ENCODE peak calls at places on chromosomes 3 and 15, in seven cellular contexts. Q, Y, U, E, J, L and N are unnamed samples.

GRCh38 chr3:175606650-175607318 is 747.6 kb downstream of the NAALADL2 start:
- DNase-seq in Q (peak; percentile 3), Y (no peak), U (no peak), E (no peak), J (no peak), L (no peak), N (no peak)

GRCh38 chr3:8621872-8622271 is 22.7 kb downstream of the SSUH2 start:
- DNase-seq in Q (no peak), Y (no peak), U (no peak), E (no peak), J (no peak), L (no peak), N (no peak)

GRCh38 chr3:183491109-183491922 is 62.9 kb upstream of the MCF2L2 start:
- DNase-seq in Q (no peak), Y (no peak), U (no peak), E (no peak), J (no peak), L (peak; percentile 45), N (no peak)

GRCh38 chr15:24394303-24394702 is 281.3 kb upstream of the NPAP1 start:
- DNase-seq in Q (no peak), Y (no peak), U (no peak), E (no peak), J (no peak), L (no peak), N (no peak)

GRCh38 chr3:169527539-169527938 is 136.0 kb downstream of the MECOM start:
- DNase-seq in Q (peak; percentile 49), Y (no peak), U (no peak), E (no peak), J (no peak), L (no peak), N (no peak)

GRCh38 chr3:45537960-45538640 is 56.5 kb upstream of the LIMD1 start:
- DNase-seq in Q (peak; percentile 72), Y (no peak), U (no peak), E (no peak), J (no peak), L (no peak), N (no peak)

GRCh38 chr15:85773916-85774315 is 20.8 kb downstream of the KLHL25 start:
- DNase-seq in Q (no peak), Y (no peak), U (no peak), E (no peak), J (no peak), L (no peak), N (no peak)

GRCh38 chr3:14397531-14397930 is 4.9 kb upstream of the SLC6A6 start:
- DNase-seq in Q (no peak), Y (no peak), U (no peak), E (no peak), J (no peak), L (no peak), N (no peak)

GRCh38 chr3:128421439-128421836 is 45.3 kb downstream of the DNAJB8 start:
- DNase-seq in Q (no peak), Y (no peak), U (no peak), E (no peak), J (no peak), L (no peak), N (no peak)

GRCh38 chr3:11140054-11140712 is 14.1 kb upstream of the HRH1 start:
- DNase-seq in Q (no peak), Y (peak; percentile 61), U (no peak), E (no peak), J (no peak), L (no peak), N (no peak)

GRCh38 chr15:60554494-60554893 is 75.6 kb upstream of the ICE2 start:
- DNase-seq in Q (no peak), Y (no peak), U (no peak), E (no peak), J (no peak), L (no peak), N (no peak)

GRCh38 chr15:39075311-39075710 is 505.6 kb upstream of the THBS1 start:
- DNase-seq in Q (no peak), Y (no peak), U (no peak), E (no peak), J (no peak), L (no peak), N (no peak)

GRCh38 chr3:151199569-151200438 is 3.2 kb downstream of the GPR171 start:
- DNase-seq in Q (no peak), Y (no peak), U (no peak), E (no peak), J (no peak), L (no peak), N (no peak)

GRCh38 chr15:48556159-48556897 is 89.2 kb downstream of the FBN1 start:
- DNase-seq in Q (no peak), Y (no peak), U (no peak), E (no peak), J (no peak), L (no peak), N (no peak)

GRCh38 chr15:82081904-82082810 is 36.3 kb upstream of the MEX3B start:
- DNase-seq in Q (no peak), Y (no peak), U (no peak), E (peak; percentile 51), J (no peak), L (peak; percentile 67), N (no peak)

GRCh38 chr3:76024640-76025039 is 239.3 kb upstream of the ZNF717 start:
- DNase-seq in Q (no peak), Y (no peak), U (peak; percentile 3), E (no peak), J (no peak), L (no peak), N (no peak)

GRCh38 chr15:91611924-91612323 is 241.6 kb upstream of the SLCO3A1 start:
- DNase-seq in Q (no peak), Y (no peak), U (no peak), E (no peak), J (no peak), L (no peak), N (no peak)

GRCh38 chr3:184688872-184689271 is 23.0 kb downstream of the MAGEF1 start:
- DNase-seq in Q (no peak), Y (no peak), U (no peak), E (no peak), J (no peak), L (no peak), N (no peak)

GRCh38 chr15:89936051-89936792 is 23.5 kb upstream of the ARPIN start:
- DNase-seq in Q (no peak), Y (no peak), U (no peak), E (no peak), J (no peak), L (no peak), N (no peak)

DNA sequence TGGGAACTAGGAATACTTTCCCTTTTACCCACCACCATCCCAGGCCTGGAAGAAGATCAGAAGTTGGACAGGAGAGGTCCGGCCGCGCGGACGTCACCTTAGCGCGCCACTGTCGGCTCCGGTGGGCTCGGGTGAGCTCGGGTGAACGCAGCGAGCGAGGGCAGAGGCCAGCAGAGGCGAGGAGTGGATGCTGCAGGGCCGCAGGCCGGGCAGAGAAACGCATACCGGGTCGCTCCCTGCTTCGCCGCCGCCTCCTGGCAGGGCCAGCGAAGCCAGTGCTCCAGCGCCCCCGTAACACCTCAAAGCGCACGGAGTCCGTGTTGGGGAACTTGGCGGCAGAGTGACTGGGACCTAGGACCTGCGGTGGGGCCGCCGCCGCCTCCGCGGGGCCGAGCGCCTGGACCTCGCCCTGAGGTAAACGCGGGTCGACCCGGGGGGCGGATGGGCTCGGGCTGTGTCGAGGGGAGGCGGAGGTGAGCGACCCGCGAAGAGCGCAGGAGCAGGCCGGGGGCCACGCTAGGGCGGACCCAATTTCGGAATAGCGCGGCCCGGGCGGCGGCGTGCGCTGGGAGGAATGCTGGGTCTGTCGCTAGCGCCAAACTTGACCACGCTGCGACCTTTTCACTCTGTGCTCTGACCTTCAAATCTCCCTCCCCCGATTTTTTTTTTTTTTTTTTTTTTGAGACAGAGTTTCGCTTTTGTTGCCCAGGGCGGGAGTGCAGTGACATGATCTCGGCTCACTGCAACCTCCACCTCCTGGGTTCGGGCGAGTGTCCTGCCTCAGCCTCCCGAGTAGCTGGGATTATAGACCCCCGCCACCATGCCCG is 1.6 kb downstream of the CYP11A1 start:
- DNase-seq in Q (peak; percentile 41), Y (no peak), U (peak; percentile 25), E (no peak), J (no peak), L (peak; percentile 83), N (no peak)
- TF ChIP-seq EZH2 in Q (peak; percentile 53), Y (no peak), U (no peak), E (no peak), J (no peak), L (no peak), N (no peak)

GRCh38 chr15:40436116-40436891 is 4.4 kb upstream of the BAHD1 start:
- DNase-seq in Q (no peak), Y (no peak), U (no peak), E (peak; percentile 79), J (no peak), L (peak; percentile 77), N (no peak)
- H3K9ac ChIP-seq in Q (no peak overlapping the region), Y (no peak overlapping the region), U (peak overlapping the region; percentile 22), E (peak overlapping the region; percentile 88), J (no peak overlapping the region), L (no peak overlapping the region), N (peak overlapping the region; percentile 49)

DNA sequence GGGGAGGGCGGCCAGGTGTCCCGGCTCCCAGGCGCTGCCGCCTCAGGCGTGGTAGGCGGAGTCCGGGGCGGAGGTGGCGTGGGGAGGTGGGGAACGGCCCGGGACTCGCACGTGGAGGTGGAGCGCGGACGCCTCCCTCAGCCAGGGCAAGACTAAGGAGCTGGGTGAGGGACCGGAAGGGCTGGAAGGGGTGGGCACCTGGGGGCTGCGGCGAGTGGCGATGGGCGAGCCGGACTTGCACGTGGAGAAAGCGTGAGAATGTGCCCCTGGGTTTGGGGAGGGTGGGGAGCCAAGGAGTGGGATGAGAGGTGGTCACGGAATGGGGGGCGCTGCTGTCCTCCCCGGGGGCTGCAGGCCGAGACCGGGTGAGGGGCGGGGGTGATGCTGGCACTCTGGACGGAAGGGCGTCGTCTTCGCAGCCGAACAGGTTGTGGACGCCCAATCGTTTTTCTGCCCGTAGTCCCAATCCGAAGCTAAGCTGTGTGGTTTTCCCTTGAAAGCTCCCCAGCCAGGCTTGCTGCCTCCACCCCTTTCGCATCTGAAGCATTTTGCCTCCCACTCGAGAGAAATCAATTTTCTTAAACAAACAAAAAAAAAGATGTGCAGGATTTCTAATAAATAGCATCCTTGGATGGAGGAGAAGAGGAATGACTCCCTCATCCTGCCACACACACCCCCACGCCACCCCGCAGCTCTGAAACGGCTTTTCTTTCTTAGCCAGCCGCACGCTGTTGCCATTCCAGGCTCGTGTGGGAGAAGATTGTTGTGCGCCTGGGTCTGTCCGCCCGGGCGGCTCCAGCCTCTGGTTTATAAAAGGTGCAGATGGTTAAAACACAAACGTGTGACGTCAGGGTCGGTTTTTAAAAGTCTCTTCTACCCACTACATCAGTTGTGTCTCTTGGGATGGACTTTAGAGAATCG is 62.5 kb upstream of the ANKRD28 start:
- DNase-seq in Q (peak; percentile 32), Y (no peak), U (peak; percentile 29), E (peak; percentile 47), J (peak; percentile 49), L (peak; percentile 80), N (no peak)
- TF ChIP-seq POLR2AphosphoS5 in Q (peak; percentile 21), Y (no peak), U (peak; percentile 8), E (peak; percentile 9), J (peak; percentile 8), L (peak; percentile 54), N (no peak)

DNA sequence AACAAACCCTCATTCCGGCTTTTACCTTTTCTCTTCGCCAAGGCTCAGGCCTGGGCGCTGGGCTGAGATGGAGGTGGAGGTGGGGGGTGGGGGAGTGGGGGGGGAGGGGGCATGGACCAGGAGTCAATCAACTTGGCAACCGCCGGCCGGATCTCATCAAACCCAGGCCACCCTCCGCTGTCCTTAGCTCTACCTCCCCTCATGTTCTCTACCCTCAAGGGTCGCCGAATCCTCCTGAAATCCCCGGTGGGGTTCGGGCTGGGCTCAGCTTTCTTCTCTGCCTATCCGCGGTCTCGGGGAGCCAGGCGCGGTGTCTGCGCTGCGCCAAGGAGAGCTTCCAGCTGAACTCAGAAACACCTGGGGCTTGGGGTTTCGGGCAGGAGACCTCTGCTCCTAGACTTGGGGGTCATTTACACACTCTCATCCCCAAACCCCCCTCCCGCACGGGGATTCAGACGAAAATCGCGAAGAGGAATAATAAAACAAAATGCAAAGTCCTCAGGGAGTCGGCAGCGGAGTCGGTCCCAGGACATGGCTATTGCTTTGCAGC is 2.5 kb downstream of the ONECUT1 start:
- DNase-seq in Q (no peak), Y (no peak), U (no peak), E (no peak), J (no peak), L (peak; percentile 76), N (no peak)
- TF ChIP-seq EZH2 in Q (no peak), Y (no peak), U (no peak), E (no peak), J (no peak), L (no peak), N (no peak)